ENCODE peak calls at places on chromosomes 5 and 9, in five cellular contexts. B is HepG2, O is uterus, U is A549, L is PC-3. C is an unnamed sample. For H3K9me3, the result is how much of the 10 kb centered on the place peaks cover.

GRCh38 chr5:172503925-172504730 is 49.8 kb upstream of the SH3PXD2B start:
- DNase-seq in B (no peak), O (peak), U (no peak), L (no peak), C (no peak)

GRCh38 chr5:140741967-140742366 is 41.7 kb downstream of the ZMAT2 start:
- DNase-seq in B (no peak), O (no peak), U (no peak), L (no peak), C (no peak)

GRCh38 chr9:124346347-124347163 is 68.7 kb downstream of the PSMB7 start:
- DNase-seq in B (no peak), O (no peak), U (no peak), L (no peak), C (no peak)

GRCh38 chr9:126860077-126860756 is at the start of gene ZBTB34:
- DNase-seq in B (peak), O (peak), U (peak), L (peak), C (peak)

GRCh38 chr9:71691036-71691435 is 77.3 kb downstream of the CEMIP2 start:
- DNase-seq in B (no peak), O (no peak), U (no peak), L (peak), C (no peak)

GRCh38 chr9:613771-614347 is 227.6 kb upstream of the DMRT1 start:
- DNase-seq in B (peak), O (peak), U (peak), L (peak), C (peak)

GRCh38 chr5:1565737-1566734 is 42.3 kb upstream of the LPCAT1 start:
- DNase-seq in B (no peak), O (no peak), U (no peak), L (no peak), C (no peak)

GRCh38 chr5:14281746-14282181 is 138.6 kb downstream of the TRIO start:
- DNase-seq in B (no peak), O (no peak), U (no peak), L (no peak), C (no peak)

GRCh38 chr5:68304421-68305052 is 89.0 kb downstream of the PIK3R1 start:
- DNase-seq in B (no peak), O (peak), U (no peak), L (no peak), C (peak)

GRCh38 chr5:169325273-169325672 is 24.3 kb upstream of the SLIT3 start:
- DNase-seq in B (no peak), O (no peak), U (no peak), L (no peak), C (no peak)

GRCh38 chr9:38073882-38074281 is 4.9 kb upstream of the SHB start:
- DNase-seq in B (no peak), O (no peak), U (no peak), L (peak), C (no peak)

GRCh38 chr5:160441352-160441781 is 19.7 kb downstream of the PTTG1 start:
- DNase-seq in B (no peak), O (no peak), U (no peak), L (no peak), C (no peak)

GRCh38 chr5:179795049-179795862 is 1.5 kb downstream of the LTC4S start:
- DNase-seq in B (no peak), O (peak), U (no peak), L (peak), C (no peak)

GRCh38 chr5:43603535-43604363 is 769 bp downstream of the NNT start:
- DNase-seq in B (peak), O (peak), U (no peak), L (no peak), C (peak)

GRCh38 chr5:13477118-13477737 is 467.3 kb downstream of the DNAH5 start:
- DNase-seq in B (no peak), O (no peak), U (no peak), L (peak), C (no peak)

GRCh38 chr5:149855371-149855770 is 89.2 kb downstream of the PDE6A start:
- DNase-seq in B (no peak), O (no peak), U (no peak), L (no peak), C (peak)

GRCh38 chr9:97980479-97980803 is 2.7 kb upstream of the ANP32B start:
- DNase-seq in B (no peak), O (peak), U (no peak), L (no peak), C (no peak)

GRCh38 chr5:133236976-133237375 is 185.2 kb downstream of the HSPA4 start:
- DNase-seq in B (no peak), O (no peak), U (no peak), L (no peak), C (no peak)

GRCh38 chr5:156435101-156435500 is 108.1 kb downstream of the SGCD start:
- DNase-seq in B (no peak), O (no peak), U (no peak), L (no peak), C (no peak)

GRCh38 chr5:130720355-130720754 is 444.7 kb downstream of the HINT1 start:
- DNase-seq in B (peak), O (no peak), U (peak), L (peak), C (peak)

GRCh38 chr9:117153021-117153420 is 261.8 kb downstream of the ASTN2 start:
- DNase-seq in B (no peak), O (no peak), U (no peak), L (peak), C (no peak)

GRCh38 chr5:39231705-39232525 is 12.6 kb upstream of the FYB1 start:
- DNase-seq in B (peak), O (no peak), U (peak), L (peak), C (no peak)

DNA sequence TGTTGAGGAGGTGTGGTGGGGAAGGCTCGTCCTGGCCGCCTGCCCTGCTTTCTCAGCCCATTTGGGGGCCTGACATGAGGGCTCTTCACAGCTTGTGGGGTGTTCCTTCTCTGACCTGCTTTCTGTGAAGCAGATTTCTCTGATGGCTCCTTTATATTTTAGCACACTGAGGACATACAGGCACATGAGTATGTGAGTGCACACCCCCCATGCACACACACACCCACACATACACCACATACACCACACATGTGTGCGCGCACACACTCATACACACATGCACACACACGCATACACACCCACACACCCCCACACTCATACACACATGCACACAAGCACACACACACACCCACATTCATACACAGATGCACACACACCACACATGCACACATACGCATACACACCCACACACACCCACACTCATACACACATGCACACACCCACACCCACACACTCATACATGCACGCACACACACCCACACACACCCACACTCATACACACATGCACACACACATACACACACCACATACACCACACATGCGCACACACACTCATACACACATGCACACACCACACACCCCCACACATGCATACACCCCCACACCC is 117.5 kb downstream of the COL5A1 start:
- DNase-seq in B (no peak), O (no peak), U (no peak), L (no peak), C (no peak)
- H3K9me3 ChIP-seq in B (under half), O (under half), U (under half), L (under half), C (under half)

GRCh38 chr9:90556897-90557296 is 85.7 kb downstream of the DIRAS2 start:
- DNase-seq in B (peak), O (no peak), U (no peak), L (peak), C (no peak)

GRCh38 chr9:90559075-90560073 is 83.2 kb downstream of the DIRAS2 start:
- DNase-seq in B (no peak), O (no peak), U (no peak), L (no peak), C (no peak)

GRCh38 chr9:90562229-90562628 is 80.4 kb downstream of the DIRAS2 start:
- DNase-seq in B (no peak), O (no peak), U (no peak), L (no peak), C (no peak)
- TF ChIP-seq CTCF in B (no peak), O (no peak), U (no peak), L (no peak), C (no peak)

DNA sequence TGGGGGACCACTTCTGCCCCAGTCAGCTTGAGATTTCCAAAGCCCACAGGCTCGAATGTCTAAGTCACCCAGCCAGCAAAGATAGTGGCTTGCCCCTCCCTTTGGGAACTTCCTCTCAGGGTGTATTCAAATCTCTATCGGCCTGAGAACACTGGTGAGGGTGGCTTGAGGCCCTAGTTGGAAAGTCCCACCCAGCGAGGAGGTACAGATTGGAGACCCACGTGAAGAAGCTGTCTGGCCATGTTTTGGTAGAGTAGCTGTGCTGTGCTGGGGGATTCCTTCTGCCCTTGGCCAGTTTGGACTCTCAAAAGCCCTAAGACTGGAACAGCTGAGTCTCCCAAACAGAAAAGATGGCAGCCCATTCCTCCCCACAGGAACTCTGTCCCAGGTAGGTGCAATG is 172.7 kb upstream of the RIOK2 start:
- DNase-seq in B (no peak), O (no peak), U (no peak), L (no peak), C (no peak)
- H3K9me3 ChIP-seq in B (under half), O (under half), U (under half), L (under half), C (under half)

DNA sequence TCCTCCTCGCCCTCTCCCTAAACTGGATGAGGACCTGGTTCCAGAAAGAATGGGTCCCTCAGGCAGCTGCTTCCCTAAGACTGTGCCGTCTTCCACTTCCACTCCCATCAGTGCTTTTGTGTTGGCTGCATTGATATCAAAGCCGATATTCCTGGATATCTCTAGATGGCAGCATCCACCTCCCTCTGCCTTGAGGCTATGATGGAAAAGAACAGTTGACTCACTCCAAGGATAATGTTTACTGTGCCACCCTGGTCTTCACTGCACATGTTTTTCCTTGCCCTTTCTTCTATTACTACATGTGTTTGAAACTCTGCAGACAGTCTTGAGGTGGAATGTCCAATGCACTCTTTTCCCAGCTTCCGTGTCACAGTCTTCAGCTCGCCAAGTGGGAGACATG is 211.6 kb downstream of the MAST4 start:
- DNase-seq in B (peak), O (peak), U (peak), L (peak), C (peak)
- TF ChIP-seq CTCF in B (peak), O (peak), U (peak), L (peak), C (peak)

DNA sequence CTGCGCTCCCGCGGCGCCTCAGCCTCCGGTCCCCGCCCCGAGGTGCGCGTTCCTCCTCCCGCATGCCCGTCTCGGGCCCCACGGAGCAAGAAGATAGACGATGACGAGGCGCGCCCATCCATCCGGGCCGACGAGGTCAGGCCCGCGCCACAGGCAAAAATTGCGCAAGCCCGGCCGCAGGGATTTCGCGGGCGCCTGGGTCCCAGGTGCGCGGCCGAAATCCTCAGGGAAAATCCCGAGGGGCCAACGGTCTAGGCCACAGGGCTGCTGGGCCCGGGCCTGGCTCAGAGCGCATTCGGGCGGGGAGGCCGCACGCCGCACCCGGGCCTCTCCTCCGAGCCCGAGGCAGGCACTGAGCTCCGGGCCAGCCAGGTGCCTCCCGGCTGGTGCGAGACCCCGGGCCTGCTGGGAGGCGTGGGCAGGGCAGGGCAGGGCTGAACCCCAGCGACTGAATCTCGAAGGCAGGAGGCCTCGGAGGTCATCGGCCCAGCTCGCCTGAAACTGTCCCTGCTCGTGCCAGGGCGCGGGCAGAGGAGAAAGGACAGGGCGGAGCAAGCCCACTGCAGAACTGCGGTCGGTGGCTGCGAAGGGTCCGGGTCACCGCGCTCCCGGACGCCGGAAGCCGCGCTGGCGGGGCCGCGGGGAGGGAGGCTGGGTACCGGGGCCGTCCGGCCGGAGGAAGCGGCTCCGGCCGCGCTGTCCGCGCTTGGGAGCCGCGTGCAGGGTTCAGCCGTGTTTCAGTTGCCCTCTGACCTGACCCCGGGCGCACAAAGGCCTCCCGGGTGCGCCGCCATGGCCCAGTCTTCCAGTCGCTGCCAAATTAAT is 66.8 kb downstream of the FOXD1 start:
- DNase-seq in B (no peak), O (no peak), U (no peak), L (no peak), C (no peak)
- H3K9me3 ChIP-seq in B (under half), O (under half), U (under half), L (under half), C (under half)

DNA sequence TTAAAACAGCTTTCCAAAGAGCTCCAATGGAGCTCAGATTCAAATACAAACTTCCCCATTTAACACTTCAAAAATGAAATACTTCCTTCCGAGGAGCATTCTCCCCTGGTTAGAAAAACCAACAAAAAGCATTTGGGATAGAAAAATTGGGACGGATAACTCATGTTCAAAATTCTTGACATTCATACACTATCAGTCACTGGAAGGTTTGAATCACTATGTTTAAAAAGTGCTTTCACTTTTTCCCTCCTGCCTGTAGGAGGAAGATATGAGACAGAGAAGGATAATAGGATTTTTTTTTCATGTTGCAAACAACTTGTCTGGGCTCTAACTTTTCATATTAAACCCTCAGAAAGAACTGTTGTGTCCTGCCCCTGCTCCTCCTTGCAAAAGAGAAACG is 412.0 kb downstream of the ACTL7B start:
- DNase-seq in B (peak), O (no peak), U (no peak), L (peak), C (no peak)
- TF ChIP-seq CTCF in B (no peak), O (no peak), U (no peak), L (no peak), C (no peak)

C was measured in A673.